ENCODE peak calls at places on chromosomes 7 and 10, in ten cellular contexts. E is gastrocnemius medialis; G is lung; K is H1; Z is CD4-positive, CD25-positive, alpha-beta regulatory T cell; W is heart left ventricle; R is PC-3; X is CD8-positive, alpha-beta memory T cell; N is Peyer's patch; I is IMR-90. L is an unnamed sample. For H3K27me3, the result is how much of the 10 kb centered on the place peaks cover.

GRCh38 chr10:109866995-109867635 is 56.2 kb downstream of the XPNPEP1 start:
- DNase-seq in E (no peak), G (no peak), K (no peak), Z (no peak), W (no peak), R (no peak), X (no peak), N (no peak), I (peak), L (peak)

GRCh38 chr7:16747095-16747494 is 6.5 kb upstream of the TSPAN13 start:
- DNase-seq in E (no peak), G (no peak), K (no peak), Z (no peak), W (peak), R (no peak), X (no peak), N (no peak), I (no peak), L (no peak)

GRCh38 chr7:52659178-52659577 is 376.3 kb upstream of the POM121L12 start:
- DNase-seq in E (no peak), G (no peak), K (no peak), Z (no peak), W (no peak), R (no peak), X (no peak), N (no peak), I (no peak), L (no peak)

GRCh38 chr10:132444877-132445351 is 47.9 kb downstream of the PWWP2B start:
- DNase-seq in E (no peak), G (no peak), K (no peak), Z (no peak), W (no peak), R (no peak), X (no peak), N (no peak), I (no peak), L (no peak)

GRCh38 chr10:98411166-98411565 is 3.8 kb downstream of the PYROXD2 start:
- DNase-seq in E (no peak), G (no peak), K (no peak), Z (no peak), W (no peak), R (no peak), X (no peak), N (no peak), I (no peak), L (no peak)

GRCh38 chr7:29269941-29270340 is 75.4 kb downstream of the CHN2 start:
- DNase-seq in E (no peak), G (no peak), K (no peak), Z (no peak), W (no peak), R (no peak), X (no peak), N (no peak), I (no peak), L (no peak)

GRCh38 chr10:102919237-102919959 is 1.3 kb downstream of the CNNM2 start:
- DNase-seq in E (no peak), G (peak), K (no peak), Z (peak), W (no peak), R (no peak), X (no peak), N (peak), I (peak), L (peak)

GRCh38 chr7:48255046-48255445 is 83.8 kb downstream of the ABCA13 start:
- DNase-seq in E (no peak), G (no peak), K (no peak), Z (no peak), W (no peak), R (no peak), X (no peak), N (no peak), I (peak), L (no peak)

GRCh38 chr10:115604627-115605026 is 511.5 kb downstream of the ATRNL1 start:
- DNase-seq in E (no peak), G (no peak), K (no peak), Z (no peak), W (no peak), R (no peak), X (no peak), N (no peak), I (no peak), L (no peak)

GRCh38 chr7:28533731-28534531 is 121.6 kb downstream of the CREB5 start:
- DNase-seq in E (peak), G (no peak), K (no peak), Z (no peak), W (peak), R (peak), X (no peak), N (no peak), I (peak), L (peak)

GRCh38 chr7:64849250-64849923 is 53.7 kb upstream of the ZNF273 start:
- DNase-seq in E (peak), G (no peak), K (no peak), Z (no peak), W (no peak), R (peak), X (no peak), N (no peak), I (peak), L (no peak)

GRCh38 chr10:29243750-29244149 is 45.1 kb upstream of the LYZL1 start:
- DNase-seq in E (no peak), G (no peak), K (no peak), Z (no peak), W (no peak), R (peak), X (no peak), N (no peak), I (no peak), L (peak)

GRCh38 chr7:8581842-8582241 is 148.4 kb downstream of the NXPH1 start:
- DNase-seq in E (no peak), G (no peak), K (no peak), Z (no peak), W (no peak), R (no peak), X (no peak), N (no peak), I (no peak), L (no peak)

GRCh38 chr10:44930904-44931620 is 19.9 kb downstream of the TMEM72 start:
- DNase-seq in E (no peak), G (no peak), K (no peak), Z (no peak), W (peak), R (no peak), X (no peak), N (no peak), I (no peak), L (no peak)

GRCh38 chr10:94591461-94592205 is 46.0 kb downstream of the HELLS start:
- DNase-seq in E (no peak), G (no peak), K (no peak), Z (no peak), W (no peak), R (no peak), X (no peak), N (no peak), I (no peak), L (no peak)

GRCh38 chr7:149147730-149148653 is 739 bp downstream of the ZNF398 start:
- DNase-seq in E (peak), G (peak), K (no peak), Z (peak), W (peak), R (peak), X (peak), N (peak), I (peak), L (peak)

GRCh38 chr7:144487906-144488305 is 84.4 kb upstream of the NOBOX start:
- DNase-seq in E (no peak), G (no peak), K (peak), Z (no peak), W (no peak), R (no peak), X (no peak), N (no peak), I (no peak), L (no peak)

GRCh38 chr7:30519122-30519521 is 14.5 kb upstream of the GGCT start:
- DNase-seq in E (no peak), G (no peak), K (no peak), Z (no peak), W (no peak), R (peak), X (no peak), N (no peak), I (no peak), L (no peak)

GRCh38 chr10:34102917-34103506 is 712.1 kb downstream of the PARD3 start:
- DNase-seq in E (no peak), G (no peak), K (no peak), Z (no peak), W (no peak), R (no peak), X (no peak), N (no peak), I (peak), L (no peak)
- H3K4me3 ChIP-seq in E (no peak), G (no peak), K (no peak), Z (no peak), W (no peak), R (no peak), X (no peak), N (no peak), I (no peak), L (no peak)

GRCh38 chr7:141575164-141575563 is 24.0 kb downstream of the AGK start:
- DNase-seq in E (no peak), G (no peak), K (no peak), Z (no peak), W (no peak), R (no peak), X (no peak), N (no peak), I (peak), L (no peak)
- H3K27ac ChIP-seq in E (peak), G (no peak), K (no peak), Z (no peak), W (no peak), R (no peak), X (no peak), N (no peak), I (no peak), L (no peak)

DNA sequence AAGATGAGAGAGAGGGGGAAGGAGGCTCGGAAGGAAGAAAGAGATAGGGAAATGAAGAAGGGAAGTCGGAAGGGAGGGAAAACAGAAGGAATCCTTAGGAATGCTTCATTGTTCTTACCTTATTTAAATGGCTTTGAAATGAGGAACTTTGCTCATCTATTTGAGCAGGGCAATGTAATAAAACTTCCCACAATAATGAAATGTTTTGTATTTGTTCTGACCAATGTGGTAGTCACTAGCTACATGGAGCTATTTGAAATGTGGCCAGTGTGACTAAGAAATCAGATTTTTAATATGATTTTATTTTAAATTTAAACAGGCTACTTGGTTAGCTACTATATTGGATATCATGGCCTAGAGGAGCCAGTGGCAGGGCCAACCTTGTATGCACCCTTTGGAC is 510.6 kb downstream of the HTR7 start:
- DNase-seq in E (no peak), G (no peak), K (no peak), Z (no peak), W (no peak), R (peak), X (no peak), N (no peak), I (no peak), L (no peak)
- H3K27me3 ChIP-seq in E (under half), G (under half), K (under half), Z (under half), W (under half), R (under half), X (under half), N (under half), I (under half), L (under half)

GRCh38 chr10:11610151-11610854 is 1.1 kb downstream of the USP6NL start:
- DNase-seq in E (no peak), G (no peak), K (no peak), Z (no peak), W (no peak), R (no peak), X (no peak), N (no peak), I (no peak), L (no peak)

GRCh38 chr10:11608159-11608966 is 3.1 kb downstream of the USP6NL start:
- DNase-seq in E (no peak), G (no peak), K (no peak), Z (no peak), W (no peak), R (no peak), X (no peak), N (no peak), I (no peak), L (no peak)

GRCh38 chr10:11609492-11610093 is 1.9 kb downstream of the USP6NL start:
- DNase-seq in E (no peak), G (no peak), K (no peak), Z (no peak), W (no peak), R (no peak), X (no peak), N (no peak), I (no peak), L (no peak)

GRCh38 chr10:11610855-11611247 is 599 bp downstream of the USP6NL start:
- DNase-seq in E (peak), G (peak), K (no peak), Z (no peak), W (peak), R (no peak), X (peak), N (peak), I (peak), L (peak)

DNA sequence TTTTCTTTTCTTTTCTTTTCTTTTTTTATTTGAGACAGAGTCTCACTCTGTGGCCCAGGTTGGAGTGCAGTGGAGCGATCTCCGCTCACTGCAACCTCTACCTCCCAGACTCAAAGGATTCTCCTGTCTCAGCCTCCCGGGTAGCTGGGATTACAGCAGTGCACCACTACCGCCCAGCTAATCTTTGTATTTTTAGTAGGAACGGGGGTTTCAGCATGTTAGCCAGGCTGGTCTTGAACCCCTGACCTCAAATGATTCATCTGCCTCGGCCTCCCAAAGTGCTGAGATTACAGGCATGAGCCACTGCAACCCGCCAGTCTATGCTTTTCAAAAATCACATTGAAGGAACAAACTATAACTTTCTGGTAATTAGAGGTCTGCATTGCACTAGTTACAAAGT is 2.4 kb downstream of the USP6NL start:
- DNase-seq in E (no peak), G (no peak), K (no peak), Z (no peak), W (no peak), R (no peak), X (no peak), N (no peak), I (no peak), L (no peak)
- H3K4me3 ChIP-seq in E (no peak), G (no peak), K (no peak), Z (no peak), W (no peak), R (peak), X (no peak), N (no peak), I (no peak), L (no peak)

GRCh38 chr7:84735021-84735420 is 451.8 kb downstream of the SEMA3D start:
- DNase-seq in E (no peak), G (no peak), K (no peak), Z (no peak), W (no peak), R (no peak), X (no peak), N (no peak), I (no peak), L (no peak)
- H3K27ac ChIP-seq in E (no peak), G (no peak), K (no peak), Z (no peak), W (no peak), R (no peak), X (no peak), N (no peak), I (no peak), L (no peak)